ENCODE peak calls at places on chromosomes 12 and 14, in five cellular contexts. Y is GM12892, D is gastrocnemius medialis, S is adrenal gland, V is esophagus squamous epithelium. F is an unnamed sample.

GRCh38 chr14:76133103-76133502 is 18.6 kb upstream of the GPATCH2L start:
- DNase-seq in Y (no peak), D (no peak), S (no peak), V (no peak), F (peak)

GRCh38 chr14:21990116-21990515 is 316.5 kb upstream of the OR4E1 start:
- DNase-seq in Y (no peak), D (no peak), S (no peak), V (no peak), F (no peak)

GRCh38 chr12:116183741-116184141 is 93.8 kb downstream of the MED13L start:
- DNase-seq in Y (no peak), D (no peak), S (no peak), V (no peak), F (no peak)

GRCh38 chr12:131196220-131196619 is 242.5 kb downstream of the ADGRD1 start:
- DNase-seq in Y (no peak), D (no peak), S (no peak), V (no peak), F (peak)

GRCh38 chr14:80024417-80024816 is 186.9 kb downstream of the DIO2 start:
- DNase-seq in Y (no peak), D (no peak), S (no peak), V (no peak), F (no peak)

GRCh38 chr12:123860369-123860768 is 98.3 kb downstream of the DNAH10 start:
- DNase-seq in Y (no peak), D (no peak), S (no peak), V (no peak), F (no peak)

GRCh38 chr12:50542448-50542847 is 37.7 kb downstream of the DIP2B start:
- DNase-seq in Y (no peak), D (no peak), S (no peak), V (no peak), F (no peak)

GRCh38 chr14:35046751-35047536 is 872 bp downstream of the FAM177A1 start:
- DNase-seq in Y (peak), D (peak), S (peak), V (peak), F (peak)

GRCh38 chr14:58947816-58948440 is 240.5 kb upstream of the DAAM1 start:
- DNase-seq in Y (no peak), D (no peak), S (no peak), V (no peak), F (no peak)

GRCh38 chr14:69921052-69921451 is 41.8 kb downstream of the SMOC1 start:
- DNase-seq in Y (no peak), D (no peak), S (no peak), V (no peak), F (no peak)

GRCh38 chr12:76030378-76031080 is 1.0 kb downstream of the PHLDA1 start:
- DNase-seq in Y (peak), D (peak), S (peak), V (no peak), F (no peak)

GRCh38 chr12:49664591-49665146 is 41.3 kb downstream of the PRPF40B start:
- DNase-seq in Y (no peak), D (no peak), S (no peak), V (no peak), F (no peak)

GRCh38 chr14:24310666-24311604 is at the start of gene LTB4R:
- DNase-seq in Y (peak), D (peak), S (peak), V (no peak), F (no peak)

GRCh38 chr14:69010632-69011031 is 31.5 kb upstream of the ACTN1 start:
- DNase-seq in Y (no peak), D (no peak), S (no peak), V (no peak), F (no peak)

GRCh38 chr12:121992059-121992879 is 29.4 kb upstream of the BCL7A start:
- DNase-seq in Y (no peak), D (no peak), S (peak), V (no peak), F (no peak)

GRCh38 chr12:5371636-5372035 is 60.3 kb upstream of the NTF3 start:
- DNase-seq in Y (no peak), D (no peak), S (no peak), V (no peak), F (no peak)

GRCh38 chr14:50471838-50472465 is 60.4 kb downstream of the MAP4K5 start:
- DNase-seq in Y (no peak), D (no peak), S (no peak), V (no peak), F (no peak)

GRCh38 chr12:27003421-27004311 is 10.5 kb downstream of the TM7SF3 start:
- DNase-seq in Y (no peak), D (no peak), S (no peak), V (no peak), F (no peak)

GRCh38 chr12:131907379-131908081 is 13.1 kb downstream of the ULK1 start:
- DNase-seq in Y (no peak), D (no peak), S (no peak), V (no peak), F (no peak)

GRCh38 chr12:77795699-77796098 is 35.0 kb upstream of the NAV3 start:
- DNase-seq in Y (no peak), D (no peak), S (no peak), V (no peak), F (no peak)

GRCh38 chr14:63243646-63244045 is 39.4 kb downstream of the RHOJ start:
- DNase-seq in Y (no peak), D (no peak), S (no peak), V (no peak), F (no peak)

GRCh38 chr12:38934696-38935095 is 29.3 kb upstream of the CPNE8 start:
- DNase-seq in Y (no peak), D (no peak), S (no peak), V (no peak), F (no peak)

GRCh38 chr12:23699031-23699430 is 250.4 kb downstream of the SOX5 start:
- DNase-seq in Y (no peak), D (no peak), S (no peak), V (no peak), F (no peak)

GRCh38 chr14:76829650-76830421 is 3.6 kb downstream of the LRRC74A start:
- DNase-seq in Y (no peak), D (no peak), S (no peak), V (no peak), F (no peak)

GRCh38 chr14:51776102-51776894 is 84.1 kb upstream of the GNG2 start:
- DNase-seq in Y (peak), D (peak), S (peak), V (no peak), F (peak)

GRCh38 chr12:100027671-100028070 is 42.9 kb upstream of the ANKS1B start:
- DNase-seq in Y (no peak), D (no peak), S (no peak), V (no peak), F (no peak)

GRCh38 chr14:74882103-74882920 is 596 bp downstream of the DLST start:
- DNase-seq in Y (peak), D (no peak), S (peak), V (no peak), F (peak)

GRCh38 chr14:103456167-103456835 is 66.3 kb downstream of the CKB start:
- DNase-seq in Y (no peak), D (no peak), S (no peak), V (no peak), F (no peak)

GRCh38 chr14:67187826-67188225 is 1.4 kb upstream of the GARIN2 start:
- DNase-seq in Y (no peak), D (no peak), S (no peak), V (no peak), F (no peak)

GRCh38 chr12:129909051-129910020 is 5.5 kb upstream of the TMEM132D start:
- DNase-seq in Y (no peak), D (no peak), S (no peak), V (no peak), F (no peak)

GRCh38 chr12:59030415-59030814 is 110.1 kb upstream of the LRIG3 start:
- DNase-seq in Y (no peak), D (no peak), S (no peak), V (no peak), F (no peak)

GRCh38 chr12:69266045-69266635 is 26.8 kb downstream of the CPSF6 start:
- DNase-seq in Y (no peak), D (no peak), S (no peak), V (no peak), F (no peak)

GRCh38 chr14:76776306-76777251 is 15.3 kb downstream of the VASH1 start:
- DNase-seq in Y (no peak), D (no peak), S (no peak), V (no peak), F (no peak)

GRCh38 chr12:109999983-110000505 is 814 bp downstream of the ANKRD13A start:
- DNase-seq in Y (no peak), D (no peak), S (peak), V (no peak), F (peak)

GRCh38 chr14:73740921-73741326 is 26.7 kb upstream of the PNMA1 start:
- DNase-seq in Y (no peak), D (peak), S (peak), V (no peak), F (peak)

GRCh38 chr14:73743431-73743931 is 29.3 kb upstream of the PNMA1 start:
- DNase-seq in Y (peak), D (no peak), S (peak), V (no peak), F (peak)

GRCh38 chr14:73741386-73741875 is 27.2 kb upstream of the PNMA1 start:
- DNase-seq in Y (peak), D (no peak), S (peak), V (no peak), F (no peak)

GRCh38 chr14:73742520-73743238 is 28.5 kb upstream of the PNMA1 start:
- DNase-seq in Y (no peak), D (no peak), S (no peak), V (no peak), F (no peak)

DNA sequence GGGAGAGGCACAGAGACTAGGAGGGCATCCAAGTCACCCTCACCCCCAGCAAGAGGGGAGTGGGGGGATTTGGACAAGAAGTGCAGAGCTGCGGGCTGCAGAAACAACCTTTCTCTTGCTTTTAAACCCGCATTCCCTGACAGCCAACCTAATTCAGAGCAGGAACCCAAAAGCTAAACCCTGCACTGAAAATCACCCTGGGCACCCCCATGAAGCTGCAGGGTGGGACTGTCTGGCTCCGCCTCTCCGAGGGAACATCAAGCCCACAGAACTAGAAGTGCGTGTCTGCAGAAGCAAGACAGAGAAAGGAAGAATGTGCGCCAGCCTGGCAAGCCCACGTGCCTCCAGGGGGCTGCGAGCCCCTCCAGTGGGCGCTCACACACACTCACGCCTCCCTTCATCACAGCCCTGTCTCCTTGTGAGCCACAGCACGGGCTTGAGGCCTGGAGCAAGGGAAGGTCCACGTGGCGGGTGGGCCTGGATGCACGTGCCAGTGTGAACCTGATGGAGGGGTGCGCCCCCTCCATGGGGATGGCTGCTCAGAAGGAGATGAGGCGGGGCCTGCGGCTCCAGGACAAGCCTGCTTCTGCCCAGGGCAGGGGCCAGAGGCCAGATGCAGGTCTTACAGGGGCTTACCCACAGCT is 27.8 kb upstream of the PNMA1 start:
- DNase-seq in Y (no peak), D (no peak), S (peak), V (no peak), F (no peak)
- TF ChIP-seq POLR2A in Y (peak), D (no peak), S (no peak), V (no peak), F (no peak)

GRCh38 chr12:101664961-101665360 is 32.5 kb upstream of the CHPT1 start:
- DNase-seq in Y (no peak), D (no peak), S (no peak), V (no peak), F (no peak)
- TF ChIP-seq POLR2A in Y (no peak), D (no peak), S (no peak), V (no peak), F (no peak)

DNA sequence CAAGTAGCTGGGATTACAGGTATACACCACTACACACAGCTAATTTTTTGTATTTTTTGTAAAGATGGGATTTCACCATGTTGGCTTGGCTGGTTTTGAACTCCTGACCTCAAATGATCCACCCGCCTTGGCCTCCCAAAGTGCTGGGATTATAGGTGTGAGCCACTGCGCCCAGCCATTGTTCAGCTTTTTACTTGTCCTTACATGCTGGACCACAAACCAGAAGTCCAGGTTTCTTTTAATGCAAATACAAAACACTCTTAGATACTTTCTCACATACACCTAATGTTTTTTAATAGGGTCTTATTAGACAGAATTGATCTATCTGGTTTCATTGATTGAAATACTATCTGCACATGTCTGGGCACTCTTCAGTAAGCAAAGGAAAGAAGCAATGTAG is 40.5 kb downstream of the BTG1 start:
- DNase-seq in Y (no peak), D (no peak), S (no peak), V (no peak), F (no peak)
- TF ChIP-seq POLR2A in Y (no peak), D (no peak), S (no peak), V (no peak), F (no peak)

GRCh38 chr12:92614502-92614901 is 88.3 kb upstream of the PLEKHG7 start:
- DNase-seq in Y (no peak), D (no peak), S (no peak), V (no peak), F (no peak)
- TF ChIP-seq POLR2A in Y (no peak), D (no peak), S (no peak), V (no peak), F (no peak)

DNA sequence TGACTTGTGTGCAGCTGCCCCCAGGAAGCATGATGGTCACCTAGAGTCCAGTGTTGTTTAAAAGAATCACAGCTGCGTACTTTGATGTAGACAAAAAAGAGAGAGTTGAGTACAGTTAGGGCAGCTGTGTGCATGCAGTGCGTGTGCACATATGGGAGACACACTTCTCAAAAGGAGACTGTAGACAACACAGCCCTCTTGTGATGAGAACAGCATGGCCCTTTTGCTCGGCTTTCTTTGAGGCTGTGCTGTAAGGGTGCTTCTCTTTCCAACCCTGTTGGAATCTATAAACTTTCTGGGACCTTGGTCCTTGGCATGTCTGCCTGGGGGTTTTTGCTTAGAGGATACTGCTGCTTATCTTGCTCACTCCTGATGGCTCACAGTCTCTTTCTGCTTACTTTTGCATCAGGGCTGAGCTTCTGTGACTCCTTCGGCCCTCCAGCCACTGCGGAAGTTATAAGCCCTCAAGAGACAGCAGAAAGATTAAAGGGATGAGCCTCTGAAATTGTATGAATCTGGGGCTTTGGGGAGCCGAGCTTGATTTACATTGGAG is 102.9 kb downstream of the DYRK2 start:
- DNase-seq in Y (no peak), D (no peak), S (no peak), V (no peak), F (no peak)
- TF ChIP-seq POLR2A in Y (no peak), D (no peak), S (no peak), V (no peak), F (no peak)

DNA sequence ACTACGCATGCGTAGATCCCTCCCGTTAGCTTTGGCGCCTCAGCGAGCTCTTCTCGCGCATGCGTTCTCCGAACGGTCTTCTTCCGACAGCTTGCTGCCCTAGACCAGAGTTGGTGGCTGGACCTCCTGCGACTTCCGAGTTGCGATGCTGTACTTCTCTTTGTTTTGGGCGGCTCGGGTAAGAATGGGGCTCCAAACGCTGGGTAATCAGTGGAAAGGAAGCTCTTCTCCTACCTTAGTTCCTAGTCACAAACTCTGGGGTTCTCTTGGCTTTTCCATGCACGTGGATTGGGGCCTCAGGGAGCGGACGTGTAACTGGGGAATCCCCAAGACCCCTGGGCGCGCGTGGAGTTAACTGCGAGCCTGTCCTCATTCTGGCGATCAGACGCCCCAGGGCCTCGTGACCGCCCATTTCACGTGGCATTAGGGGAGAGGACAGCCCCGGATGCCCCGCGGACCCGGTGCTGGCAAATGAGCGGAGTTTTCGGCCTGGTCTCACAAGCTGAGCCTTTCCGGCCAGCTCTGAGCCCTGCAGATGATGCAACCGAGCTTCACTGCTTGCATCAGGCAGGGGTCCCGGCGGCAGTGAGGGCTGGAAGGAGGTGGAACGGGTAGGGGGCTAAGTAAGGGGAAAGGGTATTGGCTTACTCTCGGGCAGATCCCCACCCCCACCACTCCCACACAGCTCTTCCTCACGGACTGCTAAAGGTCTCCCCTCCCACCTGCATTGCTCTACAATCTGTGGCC is at the start of gene SHMT2:
- DNase-seq in Y (peak), D (peak), S (peak), V (no peak), F (peak)
- TF ChIP-seq POLR2A in Y (peak), D (peak), S (peak), V (peak), F (no peak)

F was measured in lower leg skin.